ENCODE peak calls at places on chromosome 12, in ten cellular contexts. Y is fibroblast of mammary gland; A is Panc1; L is CD8-positive, alpha-beta T cell; Z is tibial nerve; R is WERI-Rb-1; B is AG04450; Q is cardiac muscle cell; G is RWPE2; H is upper lobe of right lung. F is an unnamed sample.

GRCh38 chr12:139585-139984 is 73.0 kb downstream of the IQSEC3 start:
- DNase-seq in Q (peak), R (peak), Y (no peak), L (no peak), G (no peak), Z (no peak), A (no peak), B (no peak), H (no peak), F (peak)

GRCh38 chr12:109741970-109742372 is 28.3 kb downstream of the FAM222A start:
- DNase-seq in Q (no peak), G (peak), R (peak), Y (no peak), B (no peak), A (no peak), L (no peak), Z (no peak), H (peak), F (no peak)

GRCh38 chr12:68870011-68870410 is 62.0 kb downstream of the MDM2 start:
- DNase-seq in B (no peak), Q (no peak), Z (no peak), Y (no peak), A (no peak), H (no peak), G (no peak), L (no peak), R (no peak), F (no peak)

GRCh38 chr12:27583057-27583797 is 59.2 kb downstream of the PPFIBP1 start:
- DNase-seq in B (no peak), A (no peak), Y (peak), R (no peak), L (no peak), Q (peak), Z (no peak), H (no peak), G (no peak), F (peak)

GRCh38 chr12:12684375-12685106 is 11.4 kb downstream of the GPR19 start:
- DNase-seq in L (no peak), R (peak), G (no peak), A (no peak), B (no peak), Z (peak), Q (peak), Y (peak), H (no peak), F (peak)

GRCh38 chr12:45216297-45216982 is 545 bp downstream of the ANO6 start:
- DNase-seq in L (peak), B (no peak), Y (peak), Z (peak), R (peak), Q (peak), H (peak), G (no peak), A (no peak), F (peak)

GRCh38 chr12:29741342-29742241 is 42.1 kb downstream of the TMTC1 start:
- DNase-seq in R (no peak), Q (peak), L (no peak), G (no peak), A (no peak), Z (no peak), Y (peak), H (no peak), B (no peak), F (peak)

GRCh38 chr12:101127521-101128219 is 82.4 kb downstream of the SLC5A8 start:
- DNase-seq in B (peak), Z (no peak), R (no peak), A (no peak), H (no peak), Q (peak), L (no peak), Y (peak), G (no peak), F (peak)

GRCh38 chr12:47377414-47378221 is 297.9 kb upstream of the AMIGO2 start:
- DNase-seq in G (peak), Z (peak), L (no peak), A (no peak), R (no peak), Y (peak), B (peak), Q (peak), H (peak), F (peak)

GRCh38 chr12:132506730-132507538 is 17.0 kb downstream of the FBRSL1 start:
- DNase-seq in Z (peak), Q (peak), B (peak), Y (peak), A (no peak), G (no peak), R (peak), L (peak), H (peak), F (peak)
- H3K4me3 ChIP-seq in Z (no peak), Q (no peak), B (peak), Y (no peak), A (no peak), G (no peak), R (peak), L (peak), H (peak), F (peak)

GRCh38 chr12:52036587-52037171 is 14.6 kb upstream of the NR4A1 start:
- DNase-seq in A (no peak), G (no peak), Z (peak), Y (peak), R (peak), Q (peak), H (peak), B (no peak), L (peak), F (peak)

GRCh38 chr12:52038447-52038846 is 12.8 kb upstream of the NR4A1 start:
- DNase-seq in G (no peak), Z (no peak), A (no peak), Y (peak), R (no peak), H (no peak), Q (no peak), B (no peak), L (no peak), F (no peak)

GRCh38 chr12:52033506-52034258 is 17.6 kb upstream of the NR4A1 start:
- DNase-seq in R (no peak), G (no peak), Z (no peak), Q (no peak), Y (no peak), H (no peak), L (no peak), B (no peak), A (no peak), F (no peak)

GRCh38 chr12:52035926-52036325 is 15.3 kb upstream of the NR4A1 start:
- DNase-seq in Q (no peak), Y (no peak), A (no peak), Z (no peak), L (no peak), B (no peak), G (no peak), R (no peak), H (no peak), F (no peak)

DNA sequence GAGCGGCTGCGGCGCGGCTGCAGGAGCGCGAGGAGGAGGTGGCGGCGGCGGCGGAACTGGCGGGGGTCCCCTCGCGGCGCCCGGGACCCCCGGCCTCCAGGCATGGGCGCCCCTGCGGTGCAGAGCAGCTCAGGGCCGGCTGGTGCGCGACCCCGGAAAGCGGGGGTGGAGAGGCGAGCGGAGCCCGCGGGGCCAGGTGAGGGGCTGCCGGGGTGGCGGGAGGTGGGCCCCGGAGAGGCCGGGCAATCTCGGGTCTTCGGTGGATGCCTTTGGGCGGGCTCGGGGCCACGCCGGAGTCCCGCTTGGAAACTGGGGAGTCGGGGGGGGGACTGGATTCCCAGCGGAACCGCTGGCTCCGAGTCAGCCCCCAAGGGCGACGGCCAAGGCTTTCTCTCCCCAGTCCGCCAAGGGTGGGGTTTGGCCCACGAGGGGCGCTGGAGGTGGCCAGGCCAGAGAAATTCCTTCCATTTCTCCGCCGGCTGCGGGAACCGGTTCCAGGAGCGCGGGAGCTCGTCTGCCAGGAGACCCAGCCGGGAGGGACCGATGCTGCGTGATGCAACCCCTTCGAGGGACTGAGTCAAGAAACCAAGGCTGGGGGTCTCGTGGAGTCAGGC is 13.9 kb upstream of the NR4A1 start:
- DNase-seq in Z (no peak), L (no peak), G (no peak), R (peak), A (no peak), H (peak), B (no peak), Y (peak), Q (peak), F (peak)
- H3K4me3 ChIP-seq in Z (peak), L (peak), G (peak), R (peak), A (peak), H (peak), B (peak), Y (peak), Q (peak), F (peak)

GRCh38 chr12:104048162-104048561 is 1.8 kb downstream of the GLT8D2 start:
- DNase-seq in Z (no peak), G (no peak), Y (no peak), L (no peak), R (no peak), A (no peak), Q (no peak), B (no peak), H (no peak), F (no peak)

GRCh38 chr12:104046306-104046705 is 3.7 kb downstream of the GLT8D2 start:
- DNase-seq in Q (no peak), B (no peak), Z (no peak), G (no peak), L (no peak), H (no peak), Y (no peak), A (no peak), R (no peak), F (no peak)

GRCh38 chr12:104054681-104055346 is 4.8 kb upstream of the GLT8D2 start:
- DNase-seq in A (no peak), Y (no peak), R (no peak), Z (no peak), Q (no peak), G (no peak), H (no peak), B (no peak), L (no peak), F (no peak)

GRCh38 chr12:104049278-104050257 is at the start of gene GLT8D2:
- DNase-seq in A (no peak), G (no peak), R (no peak), Q (peak), H (peak), Z (peak), L (no peak), Y (peak), B (peak), F (peak)

DNA sequence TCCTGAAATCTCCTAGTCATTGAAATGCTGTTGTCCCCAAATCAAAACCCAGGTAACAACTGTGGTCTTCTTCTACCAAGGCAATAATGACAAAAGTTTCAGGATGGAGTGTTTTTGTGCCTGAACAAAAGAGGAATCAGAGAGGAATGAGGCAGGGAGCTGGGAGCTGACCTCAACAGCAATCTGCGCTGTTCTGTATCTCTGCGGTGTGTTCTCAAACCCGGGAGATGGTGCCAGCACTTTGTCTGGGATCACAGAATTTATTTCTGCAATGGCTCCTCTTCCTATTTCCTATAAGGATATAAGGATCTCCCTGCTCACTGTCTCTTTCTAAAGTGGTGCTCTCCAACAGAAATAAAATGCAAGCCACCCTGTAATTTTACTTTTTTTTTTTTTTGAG is 449 bp upstream of the GLT8D2 start:
- DNase-seq in G (no peak), H (no peak), A (no peak), Z (no peak), L (no peak), Q (peak), R (no peak), B (no peak), Y (peak), F (no peak)
- H3K4me3 ChIP-seq in G (no peak), H (peak), A (peak), Z (peak), L (no peak), Q (peak), R (no peak), B (peak), Y (peak), F (peak)

GRCh38 chr12:124745468-124745890 is 118.2 kb downstream of the SCARB1 start:
- DNase-seq in B (no peak), A (no peak), H (no peak), L (no peak), R (no peak), Z (no peak), Y (no peak), G (no peak), Q (no peak), F (no peak)
- H3K4me3 ChIP-seq in B (no peak), A (peak), H (no peak), L (no peak), R (no peak), Z (no peak), Y (no peak), G (no peak), Q (no peak), F (no peak)

GRCh38 chr12:65277994-65278575 is 398 bp upstream of the MSRB3 start:
- DNase-seq in B (no peak), Q (no peak), Y (no peak), H (no peak), L (no peak), R (no peak), G (no peak), Z (no peak), A (no peak), F (no peak)

GRCh38 chr12:65279387-65280112 is 1.1 kb downstream of the MSRB3 start:
- DNase-seq in Z (no peak), B (no peak), Q (no peak), L (no peak), H (no peak), A (no peak), R (no peak), Y (peak), G (no peak), F (no peak)

GRCh38 chr12:65276923-65277322 is 1.6 kb upstream of the MSRB3 start:
- DNase-seq in R (no peak), B (no peak), L (no peak), A (no peak), G (no peak), Y (no peak), Q (no peak), H (no peak), Z (no peak), F (no peak)

GRCh38 chr12:65280306-65280705 is 1.8 kb downstream of the MSRB3 start:
- DNase-seq in B (no peak), G (no peak), R (no peak), Y (peak), A (no peak), Z (no peak), H (no peak), Q (peak), L (no peak), F (peak)

DNA sequence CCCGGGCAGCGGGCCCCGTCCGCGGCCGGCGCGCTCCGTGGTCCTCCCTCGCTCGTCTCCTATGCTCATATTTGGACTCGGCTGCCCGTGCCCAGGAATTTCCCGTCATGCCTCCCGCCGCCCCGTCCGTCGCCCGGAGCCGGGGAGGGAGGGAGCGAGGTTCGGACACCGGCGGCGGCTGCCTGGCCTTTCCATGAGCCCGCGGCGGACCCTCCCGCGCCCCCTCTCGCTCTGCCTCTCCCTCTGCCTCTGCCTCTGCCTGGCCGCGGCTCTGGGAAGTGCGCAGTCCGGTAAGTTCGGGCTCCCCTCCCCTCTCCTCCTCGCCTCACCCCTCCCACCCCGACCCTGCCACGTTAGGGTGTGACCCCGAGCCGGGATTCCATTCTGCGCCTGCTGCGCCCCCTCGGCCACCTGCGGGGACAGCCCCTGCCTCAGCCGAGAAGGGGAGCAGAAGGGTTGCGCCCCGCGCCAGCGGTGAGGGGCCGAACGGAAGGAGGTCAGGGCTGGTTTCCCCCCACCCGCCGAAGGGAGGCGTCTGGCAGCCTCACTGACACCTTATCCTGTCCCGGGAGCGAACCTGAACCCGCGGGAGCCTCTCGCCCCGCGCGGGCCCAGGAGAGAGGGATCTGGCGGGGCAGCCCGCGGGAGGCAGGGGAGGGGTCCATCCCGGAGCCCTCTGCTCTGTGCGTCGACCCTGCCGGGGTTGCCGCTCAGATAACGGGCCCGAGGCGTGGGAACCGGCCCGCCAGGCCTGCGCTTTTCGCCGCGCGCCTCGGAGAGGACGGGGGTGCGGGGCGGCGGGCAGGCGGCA is at the start of gene MSRB3:
- DNase-seq in A (no peak), B (peak), G (peak), H (peak), Z (peak), Q (peak), R (peak), L (peak), Y (peak), F (peak)
- H3K4me3 ChIP-seq in A (peak), B (peak), G (peak), H (peak), Z (peak), Q (peak), R (peak), L (peak), Y (peak), F (peak)

GRCh38 chr12:113151655-113152054 is 2.1 kb downstream of the CFAP73 start:
- DNase-seq in Z (no peak), Y (no peak), B (no peak), L (no peak), Q (no peak), A (no peak), H (no peak), G (no peak), R (no peak), F (no peak)

GRCh38 chr12:113152196-113152834 is 2.8 kb downstream of the CFAP73 start:
- DNase-seq in H (no peak), A (no peak), R (no peak), Q (no peak), Y (no peak), G (no peak), B (no peak), Z (no peak), L (no peak), F (no peak)

GRCh38 chr12:113146999-113147398 is 2.5 kb upstream of the CFAP73 start:
- DNase-seq in A (no peak), Y (no peak), B (no peak), G (no peak), L (no peak), R (no peak), Q (no peak), Z (no peak), H (no peak), F (no peak)

GRCh38 chr12:113152835-113153814 is 3.6 kb downstream of the CFAP73 start:
- DNase-seq in G (no peak), R (peak), Y (peak), B (no peak), A (peak), L (peak), Q (peak), H (peak), Z (peak), F (peak)

GRCh38 chr12:113149361-113150150 is at the start of gene CFAP73:
- DNase-seq in Z (no peak), L (no peak), H (peak), Q (peak), A (no peak), G (no peak), B (peak), R (peak), Y (peak), F (peak)
- H3K4me3 ChIP-seq in Z (no peak), L (no peak), H (no peak), Q (no peak), A (no peak), G (no peak), B (peak), R (no peak), Y (no peak), F (no peak)

DNA sequence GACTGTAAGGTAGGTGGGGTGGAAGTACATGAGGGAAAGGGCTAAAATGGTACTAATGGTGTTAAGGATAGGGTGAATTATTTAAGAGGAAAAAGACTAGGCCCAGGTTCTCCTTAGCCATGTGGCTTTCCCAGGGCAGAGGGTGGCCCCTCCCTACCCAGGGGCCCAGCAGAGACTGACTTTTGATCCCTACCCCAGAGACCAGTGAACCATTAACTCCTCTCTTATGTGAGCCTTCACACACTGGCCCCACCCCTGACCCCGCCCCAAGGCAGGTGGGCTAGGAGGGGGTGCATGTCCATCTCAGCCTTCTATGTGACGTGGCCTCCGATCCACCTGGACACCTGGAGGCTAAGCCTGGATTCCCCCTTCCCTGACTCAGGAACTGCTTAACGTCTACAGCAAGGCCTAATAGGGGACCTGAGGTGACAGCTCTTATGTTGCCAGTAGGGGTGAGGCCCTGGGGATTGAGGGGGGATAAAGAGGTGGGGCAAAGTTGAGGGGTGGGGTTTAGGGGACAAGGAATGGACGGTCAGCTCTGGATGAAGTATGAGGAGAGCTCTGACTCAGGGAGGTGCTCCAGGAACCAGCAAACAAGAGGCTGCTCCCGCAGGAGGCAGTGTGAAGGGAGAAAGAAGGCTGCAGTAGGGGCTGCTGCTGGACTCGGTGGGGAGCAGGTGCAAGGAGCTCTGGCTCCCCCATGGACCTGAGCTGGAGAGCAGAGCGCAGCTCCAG is 765 bp downstream of the SLC39A5 start:
- DNase-seq in Q (no peak), G (no peak), R (peak), Z (no peak), H (no peak), L (no peak), A (no peak), B (no peak), Y (no peak), F (no peak)
- H3K4me3 ChIP-seq in Q (no peak), G (no peak), R (no peak), Z (no peak), H (no peak), L (no peak), A (no peak), B (no peak), Y (no peak), F (no peak)